ENCODE peak calls at places on chromosomes 6 and 20, in four cellular contexts. G is A549, V is K562, Q is IMR-90. Y is an unnamed sample.

GRCh38 chr6:105810105-105810921 is 275.8 kb upstream of the PRDM1 start:
- DNase-seq in Q (peak; percentile 91), G (peak; percentile 9), V (peak; percentile 84), Y (no peak)

GRCh38 chr20:62305149-62305764 is 2.5 kb downstream of the ADRM1 start:
- DNase-seq in G (peak; percentile 42), V (peak; percentile 23), Q (no peak), Y (no peak)

GRCh38 chr6:36928547-36928918 is 26.0 kb upstream of the PI16 start:
- DNase-seq in G (no peak), Q (no peak), V (no peak), Y (no peak)

GRCh38 chr20:47432251-47433210 is 69.2 kb upstream of the NCOA3 start:
- DNase-seq in Q (peak; percentile 19), V (no peak), G (no peak), Y (no peak)

GRCh38 chr6:14441371-14441781 is 323.8 kb downstream of the CD83 start:
- DNase-seq in G (no peak), Q (peak; percentile 19), V (no peak), Y (no peak)

GRCh38 chr6:153787341-153787606 is 251.8 kb upstream of the OPRM1 start:
- DNase-seq in G (no peak), V (no peak), Q (no peak), Y (no peak)

GRCh38 chr6:149545258-149545753 is 537 bp downstream of the PPIL4 start:
- DNase-seq in V (peak; percentile 51), G (no peak), Q (peak; percentile 73), Y (peak; percentile 43)

GRCh38 chr20:39829255-39829654 is 859.8 kb downstream of the MAFB start:
- DNase-seq in G (no peak), V (no peak), Q (peak; percentile 41), Y (peak; percentile 12)

GRCh38 chr6:10505529-10505928 is 15.6 kb upstream of the GCNT2 start:
- DNase-seq in V (no peak), G (peak; percentile 38), Q (no peak), Y (peak; percentile 25)

GRCh38 chr6:21935561-21936028 is 342.0 kb downstream of the SOX4 start:
- DNase-seq in V (peak; percentile 40), G (no peak), Q (peak; percentile 69), Y (peak; percentile 52)

GRCh38 chr6:105250523-105250922 is 70.7 kb upstream of the POPDC3 start:
- DNase-seq in V (no peak), G (no peak), Q (no peak), Y (no peak)

GRCh38 chr6:100353276-100354015 is 111.3 kb downstream of the SIM1 start:
- DNase-seq in G (no peak), Q (peak; percentile 70), V (no peak), Y (no peak)

GRCh38 chr6:158654498-158654897 is 4.6 kb downstream of the SYTL3 start:
- DNase-seq in G (no peak), V (no peak), Q (peak; percentile 94), Y (no peak)

GRCh38 chr6:42320762-42321161 is 103.1 kb upstream of the MRPS10 start:
- DNase-seq in V (no peak), G (no peak), Q (no peak), Y (no peak)

GRCh38 chr20:45433316-45433715 is 17.4 kb downstream of the PIGT start:
- DNase-seq in V (no peak), G (no peak), Q (peak; percentile 75), Y (no peak)

GRCh38 chr6:37069639-37070038 is 64.2 kb downstream of the FGD2 start:
- DNase-seq in G (no peak), V (no peak), Q (no peak), Y (no peak)

GRCh38 chr6:132763269-132763668 is 5.6 kb upstream of the VNN2 start:
- DNase-seq in Q (no peak), G (no peak), V (no peak), Y (no peak)

GRCh38 chr20:63235399-63235983 is at the start of gene BIRC7:
- DNase-seq in V (peak; percentile 47), Q (no peak), G (no peak), Y (no peak)

GRCh38 chr6:121436172-121436965 is 923 bp downstream of the GJA1 start:
- DNase-seq in V (no peak), G (no peak), Q (no peak), Y (no peak)

GRCh38 chr6:16388488-16388887 is 150.1 kb downstream of the GMPR start:
- DNase-seq in V (no peak), G (no peak), Q (peak; percentile 43), Y (no peak)

GRCh38 chr6:158500016-158500735 is 59.7 kb upstream of the TMEM181 start:
- DNase-seq in Q (peak; percentile 59), G (no peak), V (no peak), Y (no peak)

GRCh38 chr20:63159826-63160640 is 55.9 kb downstream of the YTHDF1 start:
- DNase-seq in Q (no peak), G (no peak), V (no peak), Y (no peak)

GRCh38 chr6:14109411-14109826 is 8.2 kb upstream of the CD83 start:
- DNase-seq in Q (no peak), G (no peak), V (no peak), Y (no peak)

GRCh38 chr6:18985061-18985460 is 597.9 kb downstream of the RNF144B start:
- DNase-seq in G (no peak), Q (no peak), V (no peak), Y (no peak)

GRCh38 chr6:165042912-165043311 is 266.5 kb downstream of the C6orf118 start:
- DNase-seq in G (no peak), V (no peak), Q (no peak), Y (no peak)

GRCh38 chr6:15969236-15969778 is 159.6 kb upstream of the MYLIP start:
- DNase-seq in G (no peak), Q (no peak), V (no peak), Y (no peak)

GRCh38 chr20:521860-522259 is 21.7 kb downstream of the CSNK2A1 start:
- DNase-seq in V (no peak), G (no peak), Q (no peak), Y (no peak)

GRCh38 chr6:5398530-5398929 is 137.2 kb downstream of the FARS2 start:
- DNase-seq in V (peak; percentile 33), Q (peak; percentile 61), G (peak; percentile 2), Y (peak; percentile 14)

GRCh38 chr6:133741375-133741861 is 147.5 kb upstream of the TCF21 start:
- DNase-seq in V (no peak), Q (peak; percentile 13), G (peak; percentile 2), Y (peak; percentile 41)

GRCh38 chr6:159217595-159218275 is 48.5 kb downstream of the FNDC1 start:
- DNase-seq in Q (peak; percentile 21), G (peak; percentile 62), V (peak; percentile 51), Y (peak; percentile 56)

GRCh38 chr6:11497881-11498280 is 39.7 kb upstream of the TMEM170B start:
- DNase-seq in G (no peak), V (no peak), Q (no peak), Y (no peak)

GRCh38 chr6:169046483-169047192 is 207.0 kb downstream of the THBS2 start:
- DNase-seq in Q (peak; percentile 56), G (no peak), V (no peak), Y (no peak)

GRCh38 chr20:56630086-56630493 is 984 bp downstream of the TFAP2C start:
- DNase-seq in G (peak; percentile 88), Q (no peak), V (peak; percentile 21), Y (peak; percentile 87)

GRCh38 chr20:58223358-58223941 is 5.0 kb downstream of the ANKRD60 start:
- DNase-seq in V (no peak), Q (no peak), G (no peak), Y (no peak)
- TF ChIP-seq BHLHE40 in V (no peak), Q (no peak), G (no peak), Y (no peak)

DNA sequence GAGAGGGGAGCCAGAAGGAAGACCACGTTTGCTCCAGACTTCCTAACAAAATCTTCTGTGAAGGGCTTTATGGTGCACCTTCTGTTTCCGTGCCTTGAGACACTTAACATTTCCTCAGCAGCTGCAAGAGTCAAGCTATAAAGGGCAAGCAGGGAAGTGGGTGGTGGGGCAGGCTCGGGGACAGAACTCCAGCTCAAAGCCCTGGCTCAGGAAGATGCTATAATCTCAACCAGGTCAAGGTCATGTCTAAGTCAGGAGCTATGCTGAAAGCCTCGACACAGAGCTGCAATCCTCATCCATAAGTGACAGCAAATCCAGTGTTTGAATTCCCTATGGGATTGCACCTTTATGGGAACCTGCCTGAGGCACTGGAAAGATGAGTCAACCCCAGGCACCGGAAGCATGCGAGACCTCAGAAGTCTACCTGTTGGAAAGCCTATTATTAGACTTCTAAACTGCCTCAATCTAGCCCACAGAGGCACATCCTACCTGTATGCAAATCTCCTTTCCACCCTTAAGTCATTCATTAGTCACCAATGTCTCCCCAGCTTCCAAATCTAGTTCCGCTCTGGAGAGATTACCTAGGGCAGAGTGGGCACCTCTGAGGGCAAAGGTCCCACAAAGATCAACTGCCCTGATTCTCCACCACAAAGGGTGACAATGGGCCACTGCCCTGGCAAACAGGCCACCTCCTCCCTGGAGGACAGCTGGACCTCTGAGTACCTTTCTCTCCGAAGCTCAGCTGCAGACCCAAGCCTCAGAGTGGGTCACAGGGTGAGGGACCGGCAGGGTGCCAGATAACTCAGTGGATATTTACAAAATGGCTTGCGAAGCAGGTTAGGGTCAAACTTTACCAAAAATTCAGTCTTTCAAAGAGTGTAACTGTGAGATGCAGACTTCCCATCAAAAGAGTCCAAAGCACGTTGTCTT is 287.0 kb downstream of the CDC5L start:
- DNase-seq in Q (no peak), G (no peak), V (no peak), Y (no peak)
- TF ChIP-seq BHLHE40 in Q (no peak), G (no peak), V (no peak), Y (no peak)

DNA sequence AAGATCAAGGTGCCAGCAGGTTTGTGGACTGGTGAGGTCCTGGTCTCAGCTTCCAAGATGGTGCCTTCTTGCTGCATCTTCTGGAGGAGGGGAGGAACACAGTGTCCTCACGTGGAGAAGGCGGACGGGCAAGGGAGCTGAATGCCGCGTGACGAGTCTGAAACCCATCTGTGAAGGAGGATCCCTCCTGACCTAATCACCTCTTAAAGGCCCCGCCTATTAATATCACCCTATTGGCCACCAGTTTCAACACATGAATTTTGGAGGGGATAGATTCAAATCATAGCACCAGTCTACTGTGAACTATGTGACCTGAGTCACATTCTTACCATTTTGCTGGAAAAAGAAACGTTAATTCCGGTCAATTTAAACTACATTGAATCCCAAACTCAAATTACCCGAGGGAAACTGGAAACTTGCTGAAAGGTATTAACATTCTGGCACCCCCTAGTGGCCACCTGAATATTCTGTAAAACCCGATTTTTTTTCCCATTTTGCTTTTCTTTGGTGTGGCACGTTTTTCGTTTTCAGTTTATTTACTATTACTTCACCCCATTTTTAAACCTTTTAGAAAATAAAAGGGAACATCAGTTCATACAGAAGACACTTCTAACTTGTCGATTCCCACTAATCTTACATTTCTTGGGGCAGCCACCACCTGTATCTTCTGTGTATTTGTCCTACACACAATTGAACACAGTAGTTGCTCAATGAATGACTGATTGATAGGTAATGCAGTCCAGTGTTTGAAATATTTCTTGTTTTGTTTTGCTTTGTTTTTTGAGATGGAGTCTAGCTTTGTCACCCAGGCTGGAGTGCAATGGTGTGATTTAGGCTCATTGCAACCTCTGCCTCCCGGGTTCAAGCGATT is 17.9 kb upstream of the CCDC170 start:
- DNase-seq in G (peak; percentile 25), Q (peak; percentile 59), V (peak; percentile 57), Y (peak; percentile 64)
- TF ChIP-seq BHLHE40 in G (no peak), Q (peak; percentile 21), V (peak; percentile 66), Y (no peak)

DNA sequence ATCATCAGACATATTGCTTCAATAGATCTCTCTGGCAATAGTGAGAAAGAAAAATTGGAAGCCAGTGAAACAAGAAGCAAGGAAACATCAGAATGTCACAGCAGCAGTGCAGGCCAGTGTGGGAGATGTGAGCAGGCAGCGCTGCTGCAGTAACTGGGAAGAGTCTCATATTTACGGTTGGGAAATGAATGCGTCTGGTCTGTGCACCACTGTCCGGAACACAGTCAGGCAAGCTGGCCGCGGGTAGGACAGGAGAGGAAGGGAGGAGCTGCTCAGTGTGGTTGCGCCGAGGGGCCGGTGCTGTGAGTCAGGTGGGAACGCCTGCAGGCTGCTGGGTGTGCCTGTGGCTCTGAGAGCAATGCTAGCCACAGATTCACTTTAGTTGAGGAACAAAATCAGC is 6.4 kb upstream of the PSMG4 start:
- DNase-seq in V (peak; percentile 52), Q (no peak), G (no peak), Y (no peak)
- TF ChIP-seq BHLHE40 in V (no peak), Q (no peak), G (no peak), Y (no peak)